ENCODE peak calls at places on chromosomes 12 and 14, in six cellular contexts. C is HepG2, I is A549, U is GM12878, X is NB4, L is endothelial cell of umbilical vein. O is an unnamed sample.

GRCh38 chr12:109247831-109248654 is 61.0 kb downstream of the FOXN4 start:
- DNase-seq in C (peak), I (peak), U (no peak), X (no peak), L (no peak), O (no peak)

GRCh38 chr12:8697476-8698131 is at the start of gene RIMKLB:
- DNase-seq in C (no peak), I (peak), U (no peak), X (peak), L (peak), O (peak)

GRCh38 chr12:47777741-47778558 is 4.9 kb downstream of the SLC48A1 start:
- DNase-seq in C (no peak), I (no peak), U (no peak), X (peak), L (no peak), O (no peak)

GRCh38 chr12:102043928-102044327 is 17.9 kb downstream of the WASHC3 start:
- DNase-seq in C (no peak), I (no peak), U (no peak), X (no peak), L (no peak), O (peak)

GRCh38 chr14:39113685-39114072 is 444 bp upstream of the GEMIN2 start:
- DNase-seq in C (no peak), I (no peak), U (no peak), X (no peak), L (no peak), O (no peak)

GRCh38 chr14:23043749-23044148 is 1.7 kb downstream of the PSMB11 start:
- DNase-seq in C (no peak), I (no peak), U (no peak), X (no peak), L (no peak), O (no peak)

GRCh38 chr14:68756071-68756481 is 36.8 kb downstream of the ZFP36L1 start:
- DNase-seq in C (no peak), I (no peak), U (no peak), X (no peak), L (no peak), O (no peak)

GRCh38 chr14:56760164-56760914 is 49.9 kb downstream of the OTX2 start:
- DNase-seq in C (no peak), I (no peak), U (no peak), X (peak), L (no peak), O (no peak)

GRCh38 chr12:51926718-51927117 is 19.4 kb downstream of the ACVRL1 start:
- DNase-seq in C (peak), I (peak), U (no peak), X (peak), L (peak), O (peak)

GRCh38 chr12:121484967-121485366 is 85.0 kb downstream of the RNF34 start:
- DNase-seq in C (peak), I (no peak), U (no peak), X (no peak), L (no peak), O (no peak)

GRCh38 chr12:27344246-27344645 is 11.6 kb downstream of the BMAL2 start:
- DNase-seq in C (no peak), I (no peak), U (no peak), X (peak), L (no peak), O (no peak)

GRCh38 chr12:128026696-128027574 is 240.0 kb upstream of the TMEM132C start:
- DNase-seq in C (no peak), I (no peak), U (no peak), X (no peak), L (no peak), O (no peak)

GRCh38 chr12:7857916-7858315 is 14.8 kb downstream of the SLC2A14 start:
- DNase-seq in C (no peak), I (no peak), U (no peak), X (no peak), L (no peak), O (no peak)

GRCh38 chr12:53443955-53444354 is 2.4 kb downstream of the PRR13 start:
- DNase-seq in C (peak), I (no peak), U (no peak), X (no peak), L (no peak), O (no peak)

GRCh38 chr14:38297681-38298080 is 41.8 kb upstream of the CLEC14A start:
- DNase-seq in C (no peak), I (no peak), U (no peak), X (no peak), L (peak), O (no peak)

GRCh38 chr14:62692490-62693106 is 352.7 kb downstream of the KCNH5 start:
- DNase-seq in C (peak), I (peak), U (no peak), X (no peak), L (no peak), O (no peak)

GRCh38 chr12:10491766-10492165 is 13.9 kb upstream of the EIF2S3B start:
- DNase-seq in C (no peak), I (no peak), U (no peak), X (no peak), L (no peak), O (no peak)

GRCh38 chr12:108241961-108242360 is 97.2 kb downstream of the CMKLR1 start:
- DNase-seq in C (no peak), I (no peak), U (no peak), X (peak), L (no peak), O (peak)

GRCh38 chr12:132102297-132102696 is 41.8 kb downstream of the DDX51 start:
- DNase-seq in C (no peak), I (no peak), U (no peak), X (no peak), L (no peak), O (no peak)

GRCh38 chr12:92080390-92081285 is 65.0 kb downstream of the BTG1 start:
- DNase-seq in C (no peak), I (peak), U (no peak), X (peak), L (no peak), O (no peak)

GRCh38 chr12:106941481-106942156 is 14.1 kb upstream of the TMEM263 start:
- DNase-seq in C (peak), I (no peak), U (no peak), X (no peak), L (no peak), O (peak)

GRCh38 chr12:6374028-6374780 is 1.2 kb downstream of the SCNN1A start:
- DNase-seq in C (no peak), I (no peak), U (no peak), X (no peak), L (no peak), O (no peak)

GRCh38 chr12:112096667-112097066 is 11.9 kb downstream of the NAA25 start:
- DNase-seq in C (no peak), I (peak), U (no peak), X (peak), L (peak), O (no peak)

GRCh38 chr12:39395866-39396265 is 47.1 kb downstream of the KIF21A start:
- DNase-seq in C (peak), I (no peak), U (no peak), X (no peak), L (no peak), O (no peak)

GRCh38 chr14:50342211-50343080 is 30.3 kb downstream of the DMAC2L start:
- DNase-seq in C (peak), I (peak), U (no peak), X (no peak), L (peak), O (peak)

GRCh38 chr12:9721394-9722092 is 11.4 kb downstream of the CLECL1 start:
- DNase-seq in C (peak), I (peak), U (peak), X (no peak), L (peak), O (no peak)

GRCh38 chr12:15928345-15928744 is 17.2 kb downstream of the DERA start:
- DNase-seq in C (peak), I (peak), U (peak), X (no peak), L (peak), O (no peak)

GRCh38 chr12:65886996-65887395 is 62.7 kb downstream of the HMGA2 start:
- DNase-seq in C (no peak), I (no peak), U (no peak), X (no peak), L (peak), O (no peak)

GRCh38 chr12:48197549-48197966 is 5.5 kb downstream of the OR10AD1 start:
- DNase-seq in C (no peak), I (peak), U (peak), X (peak), L (peak), O (peak)

GRCh38 chr12:111431772-111432171 is 26.0 kb downstream of the SH2B3 start:
- DNase-seq in C (no peak), I (no peak), U (no peak), X (no peak), L (no peak), O (no peak)

GRCh38 chr12:30753761-30754382 is 879 bp downstream of the CAPRIN2 start:
- DNase-seq in C (no peak), I (peak), U (no peak), X (no peak), L (peak), O (no peak)
- TF ChIP-seq MYC in C (no peak), I (no peak), U (no peak), X (no peak), L (no peak), O (no peak)

GRCh38 chr12:68011206-68011881 is 22.1 kb downstream of the IFNG-AS1 start:
- DNase-seq in C (no peak), I (no peak), U (no peak), X (no peak), L (no peak), O (no peak)
- TF ChIP-seq MYC in C (no peak), I (no peak), U (no peak), X (no peak), L (no peak), O (no peak)

GRCh38 chr12:43290836-43291235 is 261.2 kb downstream of the ADAMTS20 start:
- DNase-seq in C (no peak), I (no peak), U (no peak), X (no peak), L (no peak), O (no peak)

GRCh38 chr12:43294147-43294546 is 257.9 kb downstream of the ADAMTS20 start:
- DNase-seq in C (no peak), I (no peak), U (no peak), X (no peak), L (no peak), O (no peak)

GRCh38 chr12:43293396-43293795 is 258.6 kb downstream of the ADAMTS20 start:
- DNase-seq in C (no peak), I (no peak), U (no peak), X (no peak), L (peak), O (no peak)

GRCh38 chr12:43291516-43291915 is 260.5 kb downstream of the ADAMTS20 start:
- DNase-seq in C (no peak), I (no peak), U (no peak), X (no peak), L (peak), O (no peak)

GRCh38 chr12:43292699-43293098 is 259.3 kb downstream of the ADAMTS20 start:
- DNase-seq in C (no peak), I (no peak), U (no peak), X (no peak), L (peak), O (no peak)
- TF ChIP-seq MYC in C (no peak), I (no peak), U (no peak), X (no peak), L (no peak), O (no peak)

GRCh38 chr12:18224745-18225144 is 36.6 kb upstream of the PIK3C2G start:
- DNase-seq in C (peak), I (peak), U (no peak), X (peak), L (no peak), O (no peak)
- TF ChIP-seq MYC in C (no peak), I (no peak), U (no peak), X (no peak), L (no peak), O (no peak)

O was measured in K562.